ENCODE peak calls at places on chromosomes 3 and 15, in six cellular contexts. T is HCT116, W is stomach, V is H9, D is WTC11, S is Peyer's patch. L is an unnamed sample.
A peak's percentile ranks its signal among the peaks of the same experiment; 100 is the strongest.

GRCh38 chr15:74798388-74799254 is 14.0 kb upstream of the LMAN1L start:
- DNase-seq in T (no peak), W (peak; percentile 88), V (no peak), D (no peak), S (peak; percentile 86), L (no peak)

GRCh38 chr15:90266061-90266431 is 574 bp downstream of the NGRN start:
- DNase-seq in T (peak; percentile 16), W (peak; percentile 28), V (no peak), D (peak; percentile 37), S (peak; percentile 54), L (peak; percentile 42)

GRCh38 chr3:23389686-23390085 is 186.6 kb downstream of the UBE2E2 start:
- DNase-seq in T (no peak), W (no peak), V (no peak), D (no peak), S (no peak), L (no peak)

GRCh38 chr3:42246091-42246490 is 19.9 kb downstream of the CCK start:
- DNase-seq in T (no peak), W (no peak), V (no peak), D (no peak), S (no peak), L (no peak)

GRCh38 chr3:49134471-49135265 is 1.8 kb upstream of the LAMB2 start:
- DNase-seq in T (peak; percentile 13), W (no peak), V (no peak), D (no peak), S (no peak), L (no peak)

GRCh38 chr3:178558637-178559036 is 22.4 kb downstream of the KCNMB2 start:
- DNase-seq in T (no peak), W (no peak), V (no peak), D (no peak), S (no peak), L (no peak)

GRCh38 chr15:45200001-45200798 is 12.4 kb upstream of the SHF start:
- DNase-seq in T (peak; percentile 91), W (peak; percentile 97), V (peak; percentile 94), D (peak; percentile 96), S (peak; percentile 99), L (peak; percentile 96)

GRCh38 chr3:58492385-58492970 is 582 bp downstream of the KCTD6 start:
- DNase-seq in T (no peak), W (no peak), V (no peak), D (no peak), S (peak; percentile 35), L (peak; percentile 12)

GRCh38 chr3:189363856-189364255 is 192.1 kb downstream of the TPRG1 start:
- DNase-seq in T (no peak), W (no peak), V (no peak), D (no peak), S (no peak), L (no peak)

GRCh38 chr3:157767602-157768001 is 264.4 kb upstream of the VEPH1 start:
- DNase-seq in T (no peak), W (no peak), V (no peak), D (no peak), S (no peak), L (no peak)

GRCh38 chr15:57251941-57252340 is 124.4 kb upstream of the CGNL1 start:
- DNase-seq in T (no peak), W (no peak), V (no peak), D (no peak), S (no peak), L (no peak)

GRCh38 chr3:46578973-46579755 is 13.1 kb upstream of the LRRC2 start:
- DNase-seq in T (no peak), W (no peak), V (no peak), D (no peak), S (no peak), L (no peak)

GRCh38 chr3:81435050-81435449 is 326.4 kb downstream of the GBE1 start:
- DNase-seq in T (no peak), W (no peak), V (no peak), D (no peak), S (no peak), L (no peak)

GRCh38 chr15:33084661-33085060 is 109.9 kb downstream of the FMN1 start:
- DNase-seq in T (no peak), W (no peak), V (no peak), D (no peak), S (no peak), L (no peak)

GRCh38 chr15:44710236-44711088 is 661 bp downstream of the PATL2 start:
- DNase-seq in T (no peak), W (peak; percentile 43), V (no peak), D (no peak), S (peak; percentile 87), L (no peak)

GRCh38 chr3:191356586-191357439 is 26.5 kb upstream of the UTS2B start:
- DNase-seq in T (peak; percentile 42), W (peak; percentile 31), V (no peak), D (no peak), S (no peak), L (no peak)

GRCh38 chr15:100438570-100438969 is 90.2 kb downstream of the CERS3 start:
- DNase-seq in T (no peak), W (peak; percentile 46), V (no peak), D (no peak), S (peak; percentile 33), L (no peak)

GRCh38 chr3:142664819-142665218 is 59.0 kb upstream of the TRPC1 start:
- DNase-seq in T (no peak), W (no peak), V (no peak), D (no peak), S (no peak), L (no peak)

GRCh38 chr3:18752273-18752934 is 327.3 kb upstream of the SATB1 start:
- DNase-seq in T (no peak), W (no peak), V (no peak), D (no peak), S (no peak), L (no peak)

GRCh38 chr3:18761530-18761929 is 336.4 kb upstream of the SATB1 start:
- DNase-seq in T (no peak), W (no peak), V (no peak), D (no peak), S (no peak), L (no peak)

GRCh38 chr3:18757476-18757875 is 332.3 kb upstream of the SATB1 start:
- DNase-seq in T (no peak), W (no peak), V (no peak), D (no peak), S (no peak), L (no peak)

DNA sequence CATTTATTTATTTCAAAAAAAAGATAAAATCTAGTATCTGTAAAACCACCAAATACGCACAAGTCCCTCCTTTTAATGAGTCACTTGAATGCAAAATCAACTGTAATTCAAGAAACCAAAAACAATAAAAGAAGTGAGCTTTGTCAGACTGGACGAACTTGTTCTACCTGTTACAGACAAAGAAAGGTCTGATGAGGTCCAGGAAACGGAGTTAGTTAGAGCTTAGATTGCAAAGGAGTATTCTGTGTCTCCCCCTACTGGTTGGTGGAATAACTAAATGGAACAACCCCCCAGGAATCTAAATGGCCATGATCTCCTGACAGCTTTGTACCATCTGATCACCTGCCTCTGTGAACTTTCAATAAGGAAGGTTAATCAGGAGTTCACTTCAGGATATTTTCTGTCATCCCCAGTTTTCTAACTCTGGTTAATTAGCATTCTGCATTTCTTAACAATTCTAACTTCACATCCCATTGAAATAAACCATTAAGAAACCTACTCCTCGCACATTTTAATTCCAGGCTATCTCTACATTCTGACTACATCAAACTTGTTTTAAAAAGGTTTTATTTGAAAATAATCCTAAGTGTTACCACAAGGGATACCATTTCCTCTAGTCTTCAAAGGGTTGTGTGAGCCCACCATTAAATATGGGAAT is 333.0 kb upstream of the SATB1 start:
- DNase-seq in T (peak; percentile 63), W (no peak), V (peak; percentile 43), D (no peak), S (no peak), L (peak; percentile 41)
- TF ChIP-seq CTCF in T (peak; percentile 59), W (peak; percentile 63), V (peak; percentile 88), D (peak; percentile 61), S (peak; percentile 96), L (peak; percentile 86)

DNA sequence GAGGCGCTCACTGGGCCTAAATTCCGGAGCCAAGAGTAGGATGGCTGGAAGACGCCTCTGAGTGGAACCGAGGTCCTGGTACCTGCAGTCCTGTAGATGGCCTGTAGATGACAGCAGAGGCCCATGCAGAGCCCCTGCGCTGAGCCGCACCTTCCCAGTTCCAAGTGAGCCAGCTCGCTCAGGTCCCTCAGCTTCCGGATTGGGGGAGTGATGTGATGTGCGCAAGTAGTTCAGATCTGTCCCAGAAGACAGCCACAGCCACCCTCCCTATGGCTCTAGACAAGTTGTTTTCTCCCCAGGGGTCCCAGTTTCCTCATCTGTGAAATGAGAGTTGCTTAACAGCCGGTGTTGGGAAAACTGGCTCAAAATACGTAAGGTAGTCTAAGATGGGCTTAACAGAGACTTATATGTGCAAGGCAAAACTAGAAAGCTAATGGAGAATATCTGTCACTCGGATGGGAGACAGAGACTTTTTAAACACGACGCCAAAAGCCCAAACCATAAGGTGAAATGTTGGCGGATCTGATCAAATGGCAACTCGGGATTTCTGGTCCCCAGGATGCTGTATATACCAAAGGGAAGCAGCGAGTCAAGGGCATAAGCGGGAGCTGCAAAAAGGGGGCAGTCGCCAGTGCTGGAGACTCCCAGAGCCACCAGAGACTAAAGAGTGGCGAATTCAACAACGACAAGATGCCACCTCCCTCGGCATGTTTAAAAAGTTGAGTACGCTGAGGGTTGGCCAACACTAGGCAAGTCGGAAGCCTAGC is 765 bp upstream of the MAPKAPK3 start:
- DNase-seq in T (peak; percentile 82), W (peak; percentile 90), V (peak; percentile 91), D (peak; percentile 91), S (peak; percentile 83), L (peak; percentile 85)
- TF ChIP-seq CTCF in T (peak; percentile 100), W (peak; percentile 96), V (peak; percentile 98), D (peak; percentile 91), S (peak; percentile 99), L (peak; percentile 68)

DNA sequence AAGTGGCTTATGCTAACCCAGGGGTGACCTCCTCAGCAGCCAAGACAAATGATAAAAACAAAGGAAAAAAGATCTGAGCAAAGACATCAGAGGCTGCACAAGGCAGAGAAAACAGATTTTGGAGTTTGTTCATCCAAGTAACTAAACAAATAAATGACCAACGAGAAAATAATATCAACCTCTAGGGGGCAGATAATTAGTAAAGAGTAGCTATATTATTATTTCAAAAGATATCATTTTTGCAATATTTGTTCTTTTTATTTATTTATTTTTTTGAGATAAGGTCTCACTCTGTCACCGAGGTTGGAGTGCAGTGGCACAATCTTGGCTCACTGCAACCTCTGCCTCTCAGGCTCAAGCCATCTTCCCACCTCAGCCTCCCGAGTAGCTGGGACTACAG is 101.8 kb downstream of the PCCB start:
- DNase-seq in T (no peak), W (no peak), V (no peak), D (no peak), S (no peak), L (no peak)
- TF ChIP-seq CTCF in T (peak; percentile 2), W (peak; percentile 19), V (peak; percentile 58), D (no peak), S (no peak), L (peak; percentile 73)

GRCh38 chr3:1442271-1442670 is 349.4 kb downstream of the CNTN6 start:
- DNase-seq in T (no peak), W (no peak), V (no peak), D (no peak), S (no peak), L (no peak)

GRCh38 chr3:1444196-1444595 is 351.4 kb downstream of the CNTN6 start:
- DNase-seq in T (no peak), W (no peak), V (no peak), D (no peak), S (no peak), L (no peak)

DNA sequence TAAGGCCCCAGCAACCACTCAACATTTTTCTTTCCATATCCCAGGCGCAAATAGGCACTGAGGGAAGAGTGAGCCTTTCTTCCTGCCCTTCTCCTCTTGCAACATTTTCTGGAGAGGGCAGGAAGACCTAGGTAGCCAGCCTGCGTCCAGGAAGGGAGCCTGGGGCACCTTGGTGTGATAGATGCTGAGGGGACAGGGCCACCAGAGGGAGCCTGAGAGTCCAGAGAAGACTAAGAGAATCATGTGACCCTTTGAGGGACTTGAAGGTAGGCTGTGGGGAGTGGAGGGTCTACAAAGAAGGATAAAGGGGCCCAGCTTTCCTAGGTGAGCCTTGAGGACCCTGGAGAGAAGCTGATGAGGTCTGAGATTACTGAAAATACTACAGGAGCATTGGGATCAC is 346.6 kb downstream of the CNTN6 start:
- DNase-seq in T (no peak), W (peak; percentile 27), V (peak; percentile 74), D (no peak), S (no peak), L (no peak)
- TF ChIP-seq CTCF in T (no peak), W (no peak), V (peak; percentile 65), D (no peak), S (peak; percentile 28), L (no peak)